ENCODE peak calls at places on chromosomes 6 and 20, in seven cellular contexts. V, K, Z, I, U, F and J are unnamed samples.

GRCh38 chr20:15916623-15917022 is 656.6 kb downstream of the KIF16B start:
- DNase-seq in V (no peak), K (no peak), Z (no peak), I (no peak), U (no peak), F (no peak), J (no peak)

GRCh38 chr6:54114991-54115390 is 3.7 kb downstream of the MLIP start:
- DNase-seq in V (no peak), K (no peak), Z (no peak), I (no peak), U (no peak), F (no peak), J (peak; percentile 10)

GRCh38 chr20:57403216-57403615 is 12.0 kb downstream of the RBM38 start:
- DNase-seq in V (no peak), K (no peak), Z (no peak), I (no peak), U (no peak), F (no peak), J (no peak)

GRCh38 chr6:34202329-34203201 is 34.1 kb upstream of the HMGA1 start:
- DNase-seq in V (peak; percentile 43), K (no peak), Z (no peak), I (peak; percentile 74), U (no peak), F (no peak), J (no peak)

GRCh38 chr6:14638932-14639875 is 521.6 kb downstream of the CD83 start:
- DNase-seq in V (no peak), K (no peak), Z (no peak), I (no peak), U (peak; percentile 22), F (peak; percentile 36), J (no peak)

GRCh38 chr6:161198781-161199505 is 74.9 kb downstream of the AGPAT4 start:
- DNase-seq in V (no peak), K (no peak), Z (no peak), I (no peak), U (no peak), F (no peak), J (no peak)

GRCh38 chr6:102950967-102951366 is 1557.5 kb downstream of the GRIK2 start:
- DNase-seq in V (no peak), K (no peak), Z (no peak), I (no peak), U (no peak), F (no peak), J (no peak)

GRCh38 chr6:75291331-75291730 is 6.7 kb upstream of the TMEM30A start:
- DNase-seq in V (no peak), K (no peak), Z (no peak), I (no peak), U (no peak), F (no peak), J (no peak)

GRCh38 chr6:109455161-109455501 is 441 bp downstream of the MICAL1 start:
- DNase-seq in V (no peak), K (no peak), Z (no peak), I (no peak), U (no peak), F (no peak), J (no peak)

GRCh38 chr6:95325858-95326257 is 251.5 kb upstream of the MANEA start:
- DNase-seq in V (no peak), K (no peak), Z (no peak), I (no peak), U (no peak), F (no peak), J (no peak)

GRCh38 chr20:47241345-47241781 is 115.1 kb downstream of the ZMYND8 start:
- DNase-seq in V (no peak), K (no peak), Z (no peak), I (no peak), U (no peak), F (no peak), J (no peak)

GRCh38 chr6:90444125-90444745 is 142.6 kb downstream of the MAP3K7 start:
- DNase-seq in V (no peak), K (no peak), Z (no peak), I (no peak), U (no peak), F (no peak), J (no peak)

GRCh38 chr20:50980851-50981713 is 22.5 kb downstream of the MOCS3 start:
- DNase-seq in V (peak; percentile 41), K (no peak), Z (peak; percentile 79), I (peak; percentile 77), U (peak; percentile 83), F (peak; percentile 2), J (no peak)

GRCh38 chr6:77368660-77369313 is 94.5 kb downstream of the HTR1B start:
- DNase-seq in V (peak; percentile 18), K (peak; percentile 15), Z (no peak), I (no peak), U (no peak), F (no peak), J (peak; percentile 43)

GRCh38 chr20:58117944-58118343 is 110.5 kb downstream of the ANKRD60 start:
- DNase-seq in V (no peak), K (no peak), Z (no peak), I (no peak), U (no peak), F (no peak), J (no peak)

GRCh38 chr6:1126036-1126435 is 185.9 kb upstream of the FOXQ1 start:
- DNase-seq in V (no peak), K (no peak), Z (no peak), I (no peak), U (no peak), F (no peak), J (no peak)
- TF ChIP-seq JUND in V (no peak), K (no peak), Z (no peak), I (no peak), U (no peak), F (no peak), J (no peak)

DNA sequence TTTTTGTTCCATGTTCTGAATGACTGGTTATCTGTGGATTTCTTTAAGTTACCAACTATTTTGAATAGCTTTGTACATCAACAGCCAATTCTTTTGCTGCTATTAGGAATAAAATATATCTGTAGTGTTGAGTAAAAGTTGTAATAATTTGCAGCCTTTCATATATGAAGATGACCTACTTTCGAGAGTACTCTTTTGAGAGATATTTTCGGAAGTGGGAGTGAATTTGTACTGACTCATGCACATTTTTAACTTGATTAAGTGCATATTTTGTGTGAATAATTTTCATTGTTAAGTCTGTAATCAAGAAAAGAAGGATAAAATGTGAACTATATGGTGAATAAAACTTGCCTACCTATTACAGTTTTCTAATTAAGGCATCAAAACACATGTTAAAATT is 51.9 kb downstream of the L3MBTL3 start:
- DNase-seq in V (no peak), K (no peak), Z (no peak), I (no peak), U (no peak), F (no peak), J (no peak)
- TF ChIP-seq JUND in V (no peak), K (no peak), Z (no peak), I (no peak), U (no peak), F (no peak), J (no peak)

GRCh38 chr6:12493446-12493845 is 203.3 kb downstream of the EDN1 start:
- DNase-seq in V (no peak), K (no peak), Z (no peak), I (no peak), U (no peak), F (no peak), J (peak; percentile 53)

GRCh38 chr6:12494161-12494560 is 204.0 kb downstream of the EDN1 start:
- DNase-seq in V (no peak), K (no peak), Z (no peak), I (no peak), U (no peak), F (no peak), J (no peak)

GRCh38 chr6:12485837-12486236 is 195.7 kb downstream of the EDN1 start:
- DNase-seq in V (no peak), K (no peak), Z (no peak), I (no peak), U (no peak), F (no peak), J (peak; percentile 65)

GRCh38 chr6:12490376-12490903 is 200.3 kb downstream of the EDN1 start:
- DNase-seq in V (no peak), K (no peak), Z (no peak), I (no peak), U (no peak), F (no peak), J (no peak)

DNA sequence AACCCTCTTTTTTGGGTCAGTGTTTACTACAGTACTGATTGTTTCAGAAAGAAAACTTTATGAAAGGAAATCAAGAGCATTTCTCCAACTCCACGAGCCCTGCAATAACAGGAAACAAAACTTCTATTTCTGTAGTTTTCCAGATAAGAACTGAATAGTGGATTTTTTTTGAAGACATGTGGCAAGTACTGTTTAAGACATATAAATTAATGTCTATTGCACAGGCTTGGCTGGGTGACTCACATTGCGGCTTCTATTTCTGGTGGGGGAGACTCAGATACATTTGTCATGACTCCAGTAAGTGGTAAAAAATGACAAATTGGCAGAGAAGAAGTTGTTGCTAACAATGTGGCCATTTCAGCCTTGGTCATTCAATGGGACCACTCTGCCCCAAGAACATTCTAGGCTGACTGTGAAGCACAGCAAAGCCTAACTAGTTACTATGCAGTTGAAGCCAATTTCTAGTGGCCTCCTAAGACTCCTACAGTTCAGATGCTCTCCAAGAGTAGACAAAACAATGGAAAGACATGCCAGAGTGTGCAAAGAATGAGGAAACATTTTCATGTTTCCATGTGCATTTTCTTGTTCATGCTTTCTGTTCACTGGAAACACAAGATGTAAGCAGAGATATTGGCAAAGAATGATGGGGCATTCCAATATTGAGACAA is 200.9 kb downstream of the EDN1 start:
- DNase-seq in V (no peak), K (no peak), Z (no peak), I (no peak), U (no peak), F (no peak), J (peak; percentile 74)
- TF ChIP-seq JUND in V (no peak), K (no peak), Z (no peak), I (no peak), U (peak; percentile 97), F (no peak), J (no peak)

GRCh38 chr6:132194529-132194928 is 206.7 kb downstream of the MOXD1 start:
- DNase-seq in V (no peak), K (no peak), Z (no peak), I (no peak), U (no peak), F (no peak), J (no peak)

GRCh38 chr6:132198040-132198439 is 203.2 kb downstream of the MOXD1 start:
- DNase-seq in V (no peak), K (no peak), Z (no peak), I (no peak), U (no peak), F (no peak), J (no peak)

GRCh38 chr6:132198896-132199295 is 202.4 kb downstream of the MOXD1 start:
- DNase-seq in V (no peak), K (no peak), Z (no peak), I (no peak), U (no peak), F (no peak), J (no peak)

GRCh38 chr6:132202569-132202968 is 198.7 kb downstream of the MOXD1 start:
- DNase-seq in V (no peak), K (no peak), Z (no peak), I (no peak), U (no peak), F (no peak), J (no peak)

DNA sequence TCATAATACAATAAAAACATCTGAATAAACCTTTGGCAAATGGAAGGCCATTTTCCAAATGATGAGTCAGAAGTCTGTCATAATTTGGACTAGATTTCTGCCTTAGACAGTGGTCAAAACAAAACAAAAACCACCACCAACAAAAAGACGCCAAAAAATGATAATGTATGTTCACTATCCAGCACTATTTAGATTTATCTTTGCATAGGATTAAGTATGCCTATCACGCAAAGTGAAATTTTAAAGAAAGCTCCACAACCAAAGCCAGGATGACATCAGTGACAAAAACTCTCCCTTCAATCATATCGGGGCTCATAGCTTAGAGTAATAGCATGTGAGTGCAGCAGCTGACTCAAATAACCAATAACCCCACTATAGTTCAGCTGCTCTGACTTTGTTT is 201.9 kb downstream of the MOXD1 start:
- DNase-seq in V (no peak), K (no peak), Z (no peak), I (no peak), U (no peak), F (no peak), J (no peak)
- TF ChIP-seq JUND in V (no peak), K (no peak), Z (no peak), I (no peak), U (peak; percentile 72), F (no peak), J (no peak)